ENCODE peak calls at places on chromosomes 12 and 14, in four cellular contexts. One of them, this sample, is unnamed.

GRCh38 chr12:29148958-29149690 is at the start of gene FAR2:
- DNase-seq in GM12865: peak
- DNase-seq in fibroblast of mammary gland: peak
- DNase-seq in neural crest cell: peak
- DNase-seq in this sample: peak

GRCh38 chr12:132907216-132907615 is 19.8 kb upstream of the CHFR start:
- DNase-seq in fibroblast of mammary gland: no peak
- DNase-seq in neural crest cell: no peak
- DNase-seq in GM12865: no peak
- DNase-seq in this sample: no peak

GRCh38 chr12:119180380-119181040 is 1.8 kb downstream of the HSPB8 start:
- DNase-seq in neural crest cell: no peak
- DNase-seq in GM12865: no peak
- DNase-seq in fibroblast of mammary gland: peak
- DNase-seq in this sample: peak

GRCh38 chr14:35339761-35340406 is 47.7 kb downstream of the PSMA6 start:
- DNase-seq in fibroblast of mammary gland: no peak
- DNase-seq in GM12865: peak
- DNase-seq in neural crest cell: no peak
- DNase-seq in this sample: peak

GRCh38 chr14:64444984-64445845 is 20.1 kb upstream of the AKAP5 start:
- DNase-seq in fibroblast of mammary gland: peak
- DNase-seq in neural crest cell: no peak
- DNase-seq in GM12865: peak
- DNase-seq in this sample: peak

GRCh38 chr14:55301722-55302121 is 30.5 kb downstream of the FBXO34 start:
- DNase-seq in fibroblast of mammary gland: peak
- DNase-seq in GM12865: peak
- DNase-seq in neural crest cell: no peak
- DNase-seq in this sample: peak

GRCh38 chr12:86445361-86445760 is 189.2 kb upstream of the MGAT4C start:
- DNase-seq in GM12865: no peak
- DNase-seq in fibroblast of mammary gland: no peak
- DNase-seq in neural crest cell: no peak
- DNase-seq in this sample: no peak

GRCh38 chr14:76564471-76565119 is 188.7 kb downstream of the ESRRB start:
- DNase-seq in GM12865: peak
- DNase-seq in fibroblast of mammary gland: peak
- DNase-seq in neural crest cell: no peak
- DNase-seq in this sample: no peak

GRCh38 chr12:124369055-124369900 is 74.4 kb downstream of the RFLNA start:
- DNase-seq in neural crest cell: no peak
- DNase-seq in fibroblast of mammary gland: peak
- DNase-seq in GM12865: no peak
- DNase-seq in this sample: peak

GRCh38 chr12:56634242-56634836 is 4.2 kb upstream of the BAZ2A start:
- DNase-seq in GM12865: peak
- DNase-seq in fibroblast of mammary gland: no peak
- DNase-seq in neural crest cell: no peak
- DNase-seq in this sample: no peak

GRCh38 chr12:109731231-109731731 is 17.7 kb downstream of the FAM222A start:
- DNase-seq in fibroblast of mammary gland: no peak
- DNase-seq in neural crest cell: no peak
- DNase-seq in GM12865: no peak
- DNase-seq in this sample: no peak

GRCh38 chr14:61077946-61078738 is 97.1 kb downstream of the SLC38A6 start:
- DNase-seq in fibroblast of mammary gland: peak
- DNase-seq in GM12865: no peak
- DNase-seq in neural crest cell: no peak
- DNase-seq in this sample: no peak

GRCh38 chr12:89470741-89471504 is 53.7 kb downstream of the GALNT4 start:
- DNase-seq in fibroblast of mammary gland: peak
- DNase-seq in GM12865: peak
- DNase-seq in neural crest cell: no peak
- DNase-seq in this sample: peak

GRCh38 chr12:31958601-31959000 is 614 bp upstream of the RESF1 start:
- DNase-seq in GM12865: no peak
- DNase-seq in fibroblast of mammary gland: no peak
- DNase-seq in neural crest cell: no peak
- DNase-seq in this sample: no peak

GRCh38 chr14:101972126-101972785 is 7.9 kb downstream of the DYNC1H1 start:
- DNase-seq in neural crest cell: no peak
- DNase-seq in GM12865: no peak
- DNase-seq in fibroblast of mammary gland: peak
- DNase-seq in this sample: peak

GRCh38 chr12:16348435-16349131 is 1.1 kb downstream of the MGST1 start:
- DNase-seq in fibroblast of mammary gland: peak
- DNase-seq in neural crest cell: no peak
- DNase-seq in GM12865: peak
- DNase-seq in this sample: peak

GRCh38 chr14:23153891-23154796 is 29.3 kb downstream of the SLC7A8 start:
- DNase-seq in GM12865: no peak
- DNase-seq in neural crest cell: no peak
- DNase-seq in fibroblast of mammary gland: peak
- DNase-seq in this sample: peak

GRCh38 chr12:52632656-52633055 is 14.3 kb upstream of the KRT73 start:
- DNase-seq in fibroblast of mammary gland: no peak
- DNase-seq in neural crest cell: no peak
- DNase-seq in GM12865: no peak
- DNase-seq in this sample: no peak

GRCh38 chr14:51850651-51851050 is 9.8 kb upstream of the GNG2 start:
- DNase-seq in fibroblast of mammary gland: no peak
- DNase-seq in GM12865: no peak
- DNase-seq in neural crest cell: no peak
- DNase-seq in this sample: no peak

GRCh38 chr14:23324993-23325392 is 3.7 kb downstream of the PABPN1 start:
- DNase-seq in GM12865: no peak
- DNase-seq in fibroblast of mammary gland: no peak
- DNase-seq in neural crest cell: no peak
- DNase-seq in this sample: no peak

GRCh38 chr14:35046048-35046750 is at the start of gene FAM177A1:
- DNase-seq in neural crest cell: peak
- DNase-seq in fibroblast of mammary gland: peak
- DNase-seq in GM12865: peak
- DNase-seq in this sample: peak

GRCh38 chr12:106037524-106038298 is 101.0 kb downstream of the NUAK1 start:
- DNase-seq in neural crest cell: no peak
- DNase-seq in fibroblast of mammary gland: no peak
- DNase-seq in GM12865: no peak
- DNase-seq in this sample: no peak

GRCh38 chr12:27105746-27106536 is 23.6 kb upstream of the C12orf71 start:
- DNase-seq in GM12865: no peak
- DNase-seq in neural crest cell: no peak
- DNase-seq in fibroblast of mammary gland: no peak
- DNase-seq in this sample: no peak

GRCh38 chr12:49358548-49359141 is 8.6 kb upstream of the SPATS2 start:
- DNase-seq in GM12865: peak
- DNase-seq in fibroblast of mammary gland: peak
- DNase-seq in neural crest cell: peak
- DNase-seq in this sample: peak

GRCh38 chr14:89956294-89957009 is 725 bp downstream of the TDP1 start:
- DNase-seq in GM12865: peak
- DNase-seq in fibroblast of mammary gland: peak
- DNase-seq in neural crest cell: peak
- DNase-seq in this sample: peak

GRCh38 chr12:52687527-52688385 is 7.5 kb upstream of the KRT1 start:
- DNase-seq in GM12865: no peak
- DNase-seq in fibroblast of mammary gland: no peak
- DNase-seq in neural crest cell: no peak
- DNase-seq in this sample: no peak

DNA sequence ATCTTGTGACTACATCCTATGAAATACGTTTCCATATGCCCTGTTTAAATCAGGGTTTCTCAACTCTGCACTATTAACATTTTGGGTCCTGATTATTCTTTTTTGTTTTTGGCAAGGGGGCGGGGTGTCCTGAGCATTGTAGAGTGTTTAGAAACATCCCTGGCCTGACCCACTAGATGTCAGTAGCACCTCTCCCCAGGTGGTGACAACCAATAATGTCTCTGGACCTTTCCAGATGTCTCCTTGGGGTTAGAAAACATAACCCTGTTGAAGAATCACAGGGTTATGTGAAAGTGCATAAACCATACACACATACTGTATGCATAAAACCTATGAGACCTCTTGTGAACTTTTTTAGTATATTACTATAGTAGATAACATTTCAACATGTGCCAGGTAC is 1.4 kb downstream of the ACAD10 start:
- DNase-seq in neural crest cell: no peak
- DNase-seq in GM12865: peak
- DNase-seq in fibroblast of mammary gland: no peak
- DNase-seq in this sample: peak
- TF ChIP-seq CTCF in neural crest cell: no peak
- TF ChIP-seq CTCF in GM12865: peak
- TF ChIP-seq CTCF in fibroblast of mammary gland: no peak
- TF ChIP-seq CTCF in this sample: no peak

GRCh38 chr12:131132118-131132892 is 178.6 kb downstream of the ADGRD1 start:
- DNase-seq in GM12865: peak
- DNase-seq in neural crest cell: peak
- DNase-seq in fibroblast of mammary gland: peak
- DNase-seq in this sample: peak
- TF ChIP-seq CTCF in GM12865: peak
- TF ChIP-seq CTCF in neural crest cell: peak
- TF ChIP-seq CTCF in fibroblast of mammary gland: peak
- TF ChIP-seq CTCF in this sample: peak

DNA sequence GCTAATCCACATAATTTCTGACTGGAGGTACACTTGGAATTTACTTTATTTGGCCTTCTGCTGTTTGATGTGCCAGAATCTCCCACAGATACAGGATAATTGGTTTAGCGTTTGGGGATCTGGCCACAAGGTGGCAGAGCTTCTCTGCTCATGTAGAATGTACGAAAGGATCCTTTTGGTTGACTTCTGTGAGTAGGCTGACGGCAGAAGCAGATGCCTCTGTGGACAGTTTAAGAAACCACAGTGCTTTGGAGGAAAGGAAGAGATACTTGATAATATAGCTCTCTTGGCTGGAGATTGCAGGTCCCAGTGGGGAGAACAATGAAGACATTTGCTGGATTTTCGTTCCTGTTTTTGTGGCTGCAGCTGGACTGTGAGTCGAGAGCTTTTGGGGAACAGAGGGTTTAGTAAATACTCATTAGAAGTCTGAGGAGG is 75.3 kb upstream of the OR4E1 start:
- DNase-seq in fibroblast of mammary gland: peak
- DNase-seq in neural crest cell: peak
- DNase-seq in GM12865: peak
- DNase-seq in this sample: peak
- TF ChIP-seq CTCF in fibroblast of mammary gland: peak
- TF ChIP-seq CTCF in neural crest cell: peak
- TF ChIP-seq CTCF in GM12865: peak
- TF ChIP-seq CTCF in this sample: peak

GRCh38 chr12:107404981-107405380 is 280.6 kb upstream of the PWP1 start:
- DNase-seq in GM12865: peak
- DNase-seq in neural crest cell: no peak
- DNase-seq in fibroblast of mammary gland: peak
- DNase-seq in this sample: peak
- TF ChIP-seq CTCF in GM12865: peak
- TF ChIP-seq CTCF in neural crest cell: peak
- TF ChIP-seq CTCF in fibroblast of mammary gland: peak
- TF ChIP-seq CTCF in this sample: peak

GRCh38 chr14:93114713-93115068 is 1.0 kb downstream of the ITPK1 start:
- DNase-seq in fibroblast of mammary gland: no peak
- DNase-seq in GM12865: no peak
- DNase-seq in neural crest cell: no peak
- DNase-seq in this sample: no peak

GRCh38 chr14:93114068-93114710 is 1.5 kb downstream of the ITPK1 start:
- DNase-seq in GM12865: peak
- DNase-seq in neural crest cell: no peak
- DNase-seq in fibroblast of mammary gland: no peak
- DNase-seq in this sample: no peak

GRCh38 chr14:93116676-93117200 is 1.0 kb upstream of the ITPK1 start:
- DNase-seq in fibroblast of mammary gland: peak
- DNase-seq in GM12865: no peak
- DNase-seq in neural crest cell: no peak
- DNase-seq in this sample: no peak

GRCh38 chr14:93115069-93115919 is 431 bp downstream of the ITPK1 start:
- DNase-seq in GM12865: peak
- DNase-seq in neural crest cell: peak
- DNase-seq in fibroblast of mammary gland: peak
- DNase-seq in this sample: peak

DNA sequence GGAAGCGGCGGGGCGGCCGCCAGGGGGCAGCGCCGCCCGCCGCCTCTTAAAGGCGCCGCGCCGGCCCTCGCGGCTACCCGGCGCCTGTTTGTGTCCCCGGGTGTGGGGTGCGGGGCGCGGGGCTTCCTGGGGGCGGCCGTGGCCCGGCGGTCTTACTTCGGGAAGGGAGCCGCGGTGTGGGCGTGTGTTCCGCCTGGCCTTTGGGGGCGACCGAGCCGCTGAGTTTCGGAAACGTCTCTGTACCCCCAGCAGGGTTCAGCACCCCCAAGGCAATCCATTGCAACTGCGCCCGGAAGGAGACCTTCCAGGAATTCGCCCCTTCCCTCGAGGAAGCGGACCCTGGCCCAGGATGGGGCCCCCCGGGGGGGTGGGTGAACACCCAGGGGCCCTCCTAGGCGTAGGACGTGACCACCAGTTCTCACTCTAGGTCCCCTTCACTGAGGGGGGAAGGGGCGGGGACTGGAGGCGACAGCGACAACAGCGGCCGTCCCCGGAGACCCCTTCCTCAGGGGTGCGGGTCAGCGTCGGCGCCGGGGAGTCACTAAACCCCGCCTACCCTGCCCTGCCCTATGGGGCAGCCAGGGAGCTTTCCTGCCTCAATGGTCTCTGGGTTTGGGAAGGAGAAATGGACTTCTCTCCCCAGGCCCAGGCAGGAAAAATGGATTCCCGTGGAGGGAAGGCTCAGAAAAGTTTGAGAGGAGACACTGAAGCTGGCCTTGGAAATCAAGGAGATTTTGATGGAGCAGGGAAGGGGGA is at the start of gene ITPK1:
- DNase-seq in GM12865: peak
- DNase-seq in neural crest cell: peak
- DNase-seq in fibroblast of mammary gland: peak
- DNase-seq in this sample: peak
- TF ChIP-seq CTCF in GM12865: peak
- TF ChIP-seq CTCF in neural crest cell: peak
- TF ChIP-seq CTCF in fibroblast of mammary gland: no peak
- TF ChIP-seq CTCF in this sample: peak

This sample was measured in fibroblast of villous mesenchyme.